ENCODE peak calls at places on chromosomes 16 and 17, in five cellular contexts. One of them, this sample, is unnamed.

GRCh38 chr17:35089846-35090193 is 26.3 kb upstream of the RFFL start:
- DNase-seq in MM.1S: no peak
- DNase-seq in CD8-positive, alpha-beta T cell: no peak
- DNase-seq in breast epithelium: no peak
- DNase-seq in HCT116: no peak
- DNase-seq in this sample: no peak

GRCh38 chr17:75475144-75475835 is 18.9 kb downstream of the TMEM94 start:
- DNase-seq in MM.1S: no peak
- DNase-seq in CD8-positive, alpha-beta T cell: no peak
- DNase-seq in breast epithelium: no peak
- DNase-seq in HCT116: no peak
- DNase-seq in this sample: no peak

GRCh38 chr16:55264949-55265348 is 59.1 kb upstream of the IRX6 start:
- DNase-seq in MM.1S: no peak
- DNase-seq in CD8-positive, alpha-beta T cell: no peak
- DNase-seq in breast epithelium: no peak
- DNase-seq in HCT116: no peak
- DNase-seq in this sample: no peak

GRCh38 chr17:55327225-55328088 is 62.7 kb downstream of the HLF start:
- DNase-seq in MM.1S: no peak
- DNase-seq in CD8-positive, alpha-beta T cell: no peak
- DNase-seq in breast epithelium: no peak
- DNase-seq in HCT116: no peak
- DNase-seq in this sample: no peak

GRCh38 chr16:58198739-58199411 is 969 bp upstream of the CSNK2A2 start:
- DNase-seq in MM.1S: no peak
- DNase-seq in CD8-positive, alpha-beta T cell: no peak
- DNase-seq in breast epithelium: no peak
- DNase-seq in HCT116: no peak
- DNase-seq in this sample: no peak

GRCh38 chr17:80182845-80183223 is 13.0 kb downstream of the CARD14 start:
- DNase-seq in MM.1S: no peak
- DNase-seq in CD8-positive, alpha-beta T cell: no peak
- DNase-seq in breast epithelium: no peak
- DNase-seq in HCT116: no peak
- DNase-seq in this sample: no peak

GRCh38 chr17:65235284-65235683 is 98.1 kb downstream of the RGS9 start:
- DNase-seq in MM.1S: no peak
- DNase-seq in CD8-positive, alpha-beta T cell: no peak
- DNase-seq in breast epithelium: no peak
- DNase-seq in HCT116: no peak
- DNase-seq in this sample: no peak

GRCh38 chr17:60065136-60065535 is 13.6 kb downstream of the HEATR6 start:
- DNase-seq in MM.1S: no peak
- DNase-seq in CD8-positive, alpha-beta T cell: no peak
- DNase-seq in breast epithelium: no peak
- DNase-seq in HCT116: no peak
- DNase-seq in this sample: no peak

GRCh38 chr17:47905221-47905733 is 9.2 kb downstream of the SP2 start:
- DNase-seq in MM.1S: no peak
- DNase-seq in CD8-positive, alpha-beta T cell: no peak
- DNase-seq in breast epithelium: peak; percentile 83
- DNase-seq in HCT116: no peak
- DNase-seq in this sample: no peak

GRCh38 chr17:45855691-45856315 is 11.1 kb downstream of the SPPL2C start:
- DNase-seq in MM.1S: no peak
- DNase-seq in CD8-positive, alpha-beta T cell: no peak
- DNase-seq in breast epithelium: no peak
- DNase-seq in HCT116: no peak
- DNase-seq in this sample: no peak

GRCh38 chr17:55769625-55770000 is 18.8 kb downstream of the PCTP start:
- DNase-seq in MM.1S: no peak
- DNase-seq in CD8-positive, alpha-beta T cell: no peak
- DNase-seq in breast epithelium: no peak
- DNase-seq in HCT116: no peak
- DNase-seq in this sample: no peak

GRCh38 chr17:63024716-63025115 is 58.7 kb downstream of the TANC2 start:
- DNase-seq in MM.1S: no peak
- DNase-seq in CD8-positive, alpha-beta T cell: no peak
- DNase-seq in breast epithelium: no peak
- DNase-seq in HCT116: no peak
- DNase-seq in this sample: no peak

GRCh38 chr16:57486858-57487834 is 853 bp upstream of the DOK4 start:
- DNase-seq in MM.1S: no peak
- DNase-seq in CD8-positive, alpha-beta T cell: no peak
- DNase-seq in breast epithelium: peak; percentile 38
- DNase-seq in HCT116: no peak
- DNase-seq in this sample: peak; percentile 34

GRCh38 chr16:23321206-23321875 is 19.2 kb downstream of the SCNN1B start:
- DNase-seq in MM.1S: no peak
- DNase-seq in CD8-positive, alpha-beta T cell: no peak
- DNase-seq in breast epithelium: no peak
- DNase-seq in HCT116: no peak
- DNase-seq in this sample: no peak

GRCh38 chr16:27770271-27771196 is 220.6 kb downstream of the KATNIP start:
- DNase-seq in MM.1S: no peak
- DNase-seq in CD8-positive, alpha-beta T cell: no peak
- DNase-seq in breast epithelium: no peak
- DNase-seq in HCT116: no peak
- DNase-seq in this sample: no peak

GRCh38 chr17:10022416-10022815 is 117.3 kb upstream of the RCVRN start:
- DNase-seq in MM.1S: no peak
- DNase-seq in CD8-positive, alpha-beta T cell: no peak
- DNase-seq in breast epithelium: no peak
- DNase-seq in HCT116: no peak
- DNase-seq in this sample: no peak

GRCh38 chr17:52105601-52106000 is 52.9 kb downstream of the CA10 start:
- DNase-seq in MM.1S: no peak
- DNase-seq in CD8-positive, alpha-beta T cell: no peak
- DNase-seq in breast epithelium: no peak
- DNase-seq in HCT116: no peak
- DNase-seq in this sample: no peak

GRCh38 chr17:73278465-73279453 is 17.1 kb upstream of the CPSF4L start:
- DNase-seq in MM.1S: no peak
- DNase-seq in CD8-positive, alpha-beta T cell: no peak
- DNase-seq in breast epithelium: no peak
- DNase-seq in HCT116: no peak
- DNase-seq in this sample: no peak

GRCh38 chr16:53784312-53784711 is 80.4 kb downstream of the FTO start:
- DNase-seq in MM.1S: no peak
- DNase-seq in CD8-positive, alpha-beta T cell: no peak
- DNase-seq in breast epithelium: no peak
- DNase-seq in HCT116: no peak
- DNase-seq in this sample: no peak

GRCh38 chr17:47844814-47845453 is 3.9 kb upstream of the SCRN2 start:
- DNase-seq in MM.1S: no peak
- DNase-seq in CD8-positive, alpha-beta T cell: no peak
- DNase-seq in breast epithelium: no peak
- DNase-seq in HCT116: no peak
- DNase-seq in this sample: no peak

GRCh38 chr17:64661731-64661980 is 451 bp downstream of the SMURF2 start:
- DNase-seq in MM.1S: no peak
- DNase-seq in CD8-positive, alpha-beta T cell: no peak
- DNase-seq in breast epithelium: no peak
- DNase-seq in HCT116: no peak
- DNase-seq in this sample: no peak

GRCh38 chr17:8896087-8896486 is 28.6 kb upstream of the PIK3R6 start:
- DNase-seq in MM.1S: no peak
- DNase-seq in CD8-positive, alpha-beta T cell: no peak
- DNase-seq in breast epithelium: no peak
- DNase-seq in HCT116: no peak
- DNase-seq in this sample: no peak

GRCh38 chr17:6494239-6494941 is 50.1 kb downstream of the PIMREG start:
- DNase-seq in MM.1S: no peak
- DNase-seq in CD8-positive, alpha-beta T cell: no peak
- DNase-seq in breast epithelium: no peak
- DNase-seq in HCT116: no peak
- DNase-seq in this sample: peak; percentile 31

GRCh38 chr17:6711081-6711674 is 2.0 kb downstream of the SLC13A5 start:
- DNase-seq in MM.1S: no peak
- DNase-seq in CD8-positive, alpha-beta T cell: no peak
- DNase-seq in breast epithelium: no peak
- DNase-seq in HCT116: no peak
- DNase-seq in this sample: no peak

GRCh38 chr16:75318737-75319136 is 67.3 kb upstream of the BCAR1 start:
- DNase-seq in MM.1S: no peak
- DNase-seq in CD8-positive, alpha-beta T cell: no peak
- DNase-seq in breast epithelium: no peak
- DNase-seq in HCT116: no peak
- DNase-seq in this sample: no peak

GRCh38 chr17:79007504-79008381 is 1.8 kb downstream of the CANT1 start:
- DNase-seq in MM.1S: no peak
- DNase-seq in CD8-positive, alpha-beta T cell: no peak
- DNase-seq in breast epithelium: peak; percentile 45
- DNase-seq in HCT116: no peak
- DNase-seq in this sample: no peak

GRCh38 chr16:19105891-19106624 is 7.7 kb upstream of the ITPRIPL2 start:
- DNase-seq in MM.1S: no peak
- DNase-seq in CD8-positive, alpha-beta T cell: no peak
- DNase-seq in breast epithelium: no peak
- DNase-seq in HCT116: no peak
- DNase-seq in this sample: no peak

GRCh38 chr16:49050607-49051006 is 231.0 kb downstream of the CBLN1 start:
- DNase-seq in MM.1S: no peak
- DNase-seq in CD8-positive, alpha-beta T cell: no peak
- DNase-seq in breast epithelium: no peak
- DNase-seq in HCT116: no peak
- DNase-seq in this sample: no peak
- H3K4me1 ChIP-seq in MM.1S: no peaks in the 10 kb centered on the region
- H3K4me1 ChIP-seq in CD8-positive, alpha-beta T cell: no peaks in the 10 kb centered on the region
- H3K4me1 ChIP-seq in breast epithelium: no peaks in the 10 kb centered on the region
- H3K4me1 ChIP-seq in HCT116: peaks cover 10% of the 10 kb centered on the region
- H3K4me1 ChIP-seq in this sample: no peaks in the 10 kb centered on the region

DNA sequence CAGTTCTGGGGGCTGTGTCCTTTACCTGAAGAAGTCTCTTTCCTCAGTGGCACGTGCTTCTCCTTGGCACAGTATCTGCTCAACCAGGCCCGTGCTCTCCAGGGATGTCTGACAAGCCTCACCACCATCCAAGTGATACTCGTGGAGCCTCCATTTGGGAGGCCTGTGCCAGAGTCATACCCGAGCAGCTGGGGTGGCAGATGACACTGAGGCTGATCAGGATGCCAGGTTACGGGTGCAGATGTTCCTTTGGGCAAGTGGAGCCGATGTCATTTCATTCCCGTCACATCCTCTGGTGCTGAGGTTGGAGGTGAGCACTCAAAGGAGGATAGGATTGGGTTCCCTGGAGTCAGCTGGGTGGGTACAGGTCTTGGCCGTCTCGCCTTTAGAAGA is 87.2 kb downstream of the KSR1 start:
- DNase-seq in MM.1S: no peak
- DNase-seq in CD8-positive, alpha-beta T cell: no peak
- DNase-seq in breast epithelium: no peak
- DNase-seq in HCT116: no peak
- DNase-seq in this sample: no peak
- TF ChIP-seq CTCF in MM.1S: no peak
- TF ChIP-seq CTCF in CD8-positive, alpha-beta T cell: no peak
- TF ChIP-seq CTCF in breast epithelium: no peak
- TF ChIP-seq CTCF in HCT116: no peak
- TF ChIP-seq CTCF in this sample: no peak

GRCh38 chr17:77436058-77436442 is 295.3 kb downstream of the SEC14L1 start:
- DNase-seq in MM.1S: no peak
- DNase-seq in CD8-positive, alpha-beta T cell: no peak
- DNase-seq in breast epithelium: no peak
- DNase-seq in HCT116: no peak
- DNase-seq in this sample: no peak

GRCh38 chr17:77437017-77437416 is 296.2 kb downstream of the SEC14L1 start:
- DNase-seq in MM.1S: no peak
- DNase-seq in CD8-positive, alpha-beta T cell: no peak
- DNase-seq in breast epithelium: no peak
- DNase-seq in HCT116: no peak
- DNase-seq in this sample: no peak

GRCh38 chr17:77438241-77439204 is 297.8 kb downstream of the SEC14L1 start:
- DNase-seq in MM.1S: no peak
- DNase-seq in CD8-positive, alpha-beta T cell: no peak
- DNase-seq in breast epithelium: no peak
- DNase-seq in HCT116: no peak
- DNase-seq in this sample: no peak

GRCh38 chr17:77436481-77436880 is 295.7 kb downstream of the SEC14L1 start:
- DNase-seq in MM.1S: no peak
- DNase-seq in CD8-positive, alpha-beta T cell: no peak
- DNase-seq in breast epithelium: no peak
- DNase-seq in HCT116: no peak
- DNase-seq in this sample: no peak

GRCh38 chr17:77437747-77438146 is 297.0 kb downstream of the SEC14L1 start:
- DNase-seq in MM.1S: no peak
- DNase-seq in CD8-positive, alpha-beta T cell: no peak
- DNase-seq in breast epithelium: no peak
- DNase-seq in HCT116: no peak
- DNase-seq in this sample: no peak
- H3K27ac ChIP-seq in MM.1S: no peak overlapping the region
- H3K27ac ChIP-seq in CD8-positive, alpha-beta T cell: peak overlapping the region; percentile 39
- H3K27ac ChIP-seq in breast epithelium: peak overlapping the region; percentile 54
- H3K27ac ChIP-seq in HCT116: no peak overlapping the region
- H3K27ac ChIP-seq in this sample: no peak overlapping the region

GRCh38 chr16:67941469-67942199 is 2.3 kb downstream of the LCAT start:
- DNase-seq in MM.1S: no peak
- DNase-seq in CD8-positive, alpha-beta T cell: no peak
- DNase-seq in breast epithelium: no peak
- DNase-seq in HCT116: no peak
- DNase-seq in this sample: no peak

GRCh38 chr16:67943256-67943618 is 683 bp downstream of the LCAT start:
- DNase-seq in MM.1S: no peak
- DNase-seq in CD8-positive, alpha-beta T cell: no peak
- DNase-seq in breast epithelium: no peak
- DNase-seq in HCT116: no peak
- DNase-seq in this sample: no peak

GRCh38 chr16:67942510-67943255 is 1.2 kb downstream of the LCAT start:
- DNase-seq in MM.1S: no peak
- DNase-seq in CD8-positive, alpha-beta T cell: no peak
- DNase-seq in breast epithelium: no peak
- DNase-seq in HCT116: no peak
- DNase-seq in this sample: no peak

GRCh38 chr16:67940436-67941089 is 3.4 kb downstream of the LCAT start:
- DNase-seq in MM.1S: no peak
- DNase-seq in CD8-positive, alpha-beta T cell: no peak
- DNase-seq in breast epithelium: no peak
- DNase-seq in HCT116: no peak
- DNase-seq in this sample: no peak

DNA sequence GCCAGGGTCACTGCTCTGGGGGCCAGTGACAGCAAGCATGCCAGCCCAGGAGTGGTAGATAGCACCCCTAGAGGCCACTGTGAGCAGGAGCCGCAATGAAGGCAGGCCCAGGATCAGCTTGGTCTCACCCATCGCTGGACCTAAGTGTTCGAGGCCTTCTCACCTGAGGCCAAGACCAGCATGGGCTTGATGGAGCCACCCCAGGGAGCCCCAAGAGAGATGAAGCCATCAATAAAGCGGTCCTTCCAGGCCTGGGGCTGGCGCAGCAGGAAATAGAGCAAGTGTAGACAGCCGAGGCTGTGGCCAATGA is 1.8 kb downstream of the LCAT start:
- DNase-seq in MM.1S: peak; percentile 26
- DNase-seq in CD8-positive, alpha-beta T cell: no peak
- DNase-seq in breast epithelium: no peak
- DNase-seq in HCT116: no peak
- DNase-seq in this sample: no peak
- H3K4me1 ChIP-seq in MM.1S: peaks cover 4% of the 10 kb centered on the region
- H3K4me1 ChIP-seq in CD8-positive, alpha-beta T cell: peaks cover 41% of the 10 kb centered on the region
- H3K4me1 ChIP-seq in breast epithelium: peaks cover 3% of the 10 kb centered on the region
- H3K4me1 ChIP-seq in HCT116: peaks cover 20% of the 10 kb centered on the region
- H3K4me1 ChIP-seq in this sample: no peaks in the 10 kb centered on the region

GRCh38 chr16:48526058-48526957 is 83.7 kb downstream of the N4BP1 start:
- DNase-seq in MM.1S: peak; percentile 51
- DNase-seq in CD8-positive, alpha-beta T cell: no peak
- DNase-seq in breast epithelium: no peak
- DNase-seq in HCT116: peak; percentile 66
- DNase-seq in this sample: peak; percentile 47
- TF ChIP-seq CTCF in MM.1S: peak; percentile 68
- TF ChIP-seq CTCF in CD8-positive, alpha-beta T cell: no peak
- TF ChIP-seq CTCF in breast epithelium: no peak
- TF ChIP-seq CTCF in HCT116: peak; percentile 66
- TF ChIP-seq CTCF in this sample: no peak